ENCODE peak calls at places on chromosomes 11 and 22, in five cellular contexts. One of them, this sample, is unnamed.
A peak's percentile ranks its signal among the peaks of the same experiment; 100 is the strongest.

GRCh38 chr11:2914475-2915195 is 14.6 kb downstream of the PHLDA2 start:
- DNase-seq in heart left ventricle: peak; percentile 90
- DNase-seq in suprapubic skin: no peak
- DNase-seq in skeletal muscle cell: no peak
- DNase-seq in ovary: no peak
- DNase-seq in this sample: no peak

GRCh38 chr11:131423715-131424114 is 53.3 kb downstream of the NTM start:
- DNase-seq in heart left ventricle: no peak
- DNase-seq in suprapubic skin: no peak
- DNase-seq in skeletal muscle cell: no peak
- DNase-seq in ovary: no peak
- DNase-seq in this sample: no peak

GRCh38 chr11:96037267-96037990 is 113.5 kb upstream of the MTMR2 start:
- DNase-seq in heart left ventricle: no peak
- DNase-seq in suprapubic skin: no peak
- DNase-seq in skeletal muscle cell: no peak
- DNase-seq in ovary: no peak
- DNase-seq in this sample: no peak

GRCh38 chr22:44213489-44214043 is 32.8 kb downstream of the PARVG start:
- DNase-seq in heart left ventricle: no peak
- DNase-seq in suprapubic skin: no peak
- DNase-seq in skeletal muscle cell: no peak
- DNase-seq in ovary: no peak
- DNase-seq in this sample: no peak

GRCh38 chr11:105232021-105232420 is 92.5 kb upstream of the CARD18 start:
- DNase-seq in heart left ventricle: no peak
- DNase-seq in suprapubic skin: no peak
- DNase-seq in skeletal muscle cell: no peak
- DNase-seq in ovary: no peak
- DNase-seq in this sample: no peak

GRCh38 chr11:78244546-78245315 is 56.0 kb downstream of the USP35 start:
- DNase-seq in heart left ventricle: no peak
- DNase-seq in suprapubic skin: no peak
- DNase-seq in skeletal muscle cell: no peak
- DNase-seq in ovary: no peak
- DNase-seq in this sample: no peak

GRCh38 chr11:107691003-107691402 is 20.9 kb downstream of the SLN start:
- DNase-seq in heart left ventricle: no peak
- DNase-seq in suprapubic skin: no peak
- DNase-seq in skeletal muscle cell: no peak
- DNase-seq in ovary: no peak
- DNase-seq in this sample: no peak

GRCh38 chr11:100878474-100878873 is 191.4 kb downstream of the ARHGAP42 start:
- DNase-seq in heart left ventricle: no peak
- DNase-seq in suprapubic skin: no peak
- DNase-seq in skeletal muscle cell: peak; percentile 96
- DNase-seq in ovary: no peak
- DNase-seq in this sample: no peak

GRCh38 chr11:117039897-117040296 is 58.3 kb downstream of the SIK3 start:
- DNase-seq in heart left ventricle: no peak
- DNase-seq in suprapubic skin: no peak
- DNase-seq in skeletal muscle cell: no peak
- DNase-seq in ovary: no peak
- DNase-seq in this sample: no peak

GRCh38 chr11:61082161-61082870 is 20.0 kb upstream of the CD5 start:
- DNase-seq in heart left ventricle: no peak
- DNase-seq in suprapubic skin: no peak
- DNase-seq in skeletal muscle cell: no peak
- DNase-seq in ovary: no peak
- DNase-seq in this sample: no peak

GRCh38 chr11:34234086-34234740 is 123.6 kb downstream of the ABTB2 start:
- DNase-seq in heart left ventricle: no peak
- DNase-seq in suprapubic skin: no peak
- DNase-seq in skeletal muscle cell: no peak
- DNase-seq in ovary: no peak
- DNase-seq in this sample: no peak

GRCh38 chr11:119374632-119375394 is 6.7 kb downstream of the USP2 start:
- DNase-seq in heart left ventricle: peak; percentile 66
- DNase-seq in suprapubic skin: no peak
- DNase-seq in skeletal muscle cell: no peak
- DNase-seq in ovary: peak; percentile 33
- DNase-seq in this sample: no peak

GRCh38 chr22:19067696-19068348 is 54.4 kb downstream of the DGCR2 start:
- DNase-seq in heart left ventricle: no peak
- DNase-seq in suprapubic skin: peak; percentile 71
- DNase-seq in skeletal muscle cell: no peak
- DNase-seq in ovary: no peak
- DNase-seq in this sample: no peak

GRCh38 chr11:70281114-70281729 is 10.7 kb downstream of the PPFIA1 start:
- DNase-seq in heart left ventricle: peak; percentile 55
- DNase-seq in suprapubic skin: no peak
- DNase-seq in skeletal muscle cell: peak; percentile 25
- DNase-seq in ovary: no peak
- DNase-seq in this sample: no peak

GRCh38 chr22:41636467-41636866 is 15.4 kb downstream of the XRCC6 start:
- DNase-seq in heart left ventricle: peak; percentile 40
- DNase-seq in suprapubic skin: no peak
- DNase-seq in skeletal muscle cell: no peak
- DNase-seq in ovary: no peak
- DNase-seq in this sample: no peak

GRCh38 chr11:116879789-116880402 is 42.5 kb upstream of the APOA1 start:
- DNase-seq in heart left ventricle: no peak
- DNase-seq in suprapubic skin: no peak
- DNase-seq in skeletal muscle cell: peak; percentile 43
- DNase-seq in ovary: no peak
- DNase-seq in this sample: peak; percentile 39

GRCh38 chr11:3747704-3748103 is 49.6 kb downstream of the NUP98 start:
- DNase-seq in heart left ventricle: no peak
- DNase-seq in suprapubic skin: no peak
- DNase-seq in skeletal muscle cell: peak; percentile 67
- DNase-seq in ovary: no peak
- DNase-seq in this sample: no peak

GRCh38 chr11:119483341-119483880 is 60.4 kb upstream of the THY1 start:
- DNase-seq in heart left ventricle: no peak
- DNase-seq in suprapubic skin: peak; percentile 67
- DNase-seq in skeletal muscle cell: no peak
- DNase-seq in ovary: no peak
- DNase-seq in this sample: no peak

GRCh38 chr11:117841582-117842031 is 17.1 kb upstream of the FXYD2 start:
- DNase-seq in heart left ventricle: peak; percentile 15
- DNase-seq in suprapubic skin: peak; percentile 47
- DNase-seq in skeletal muscle cell: no peak
- DNase-seq in ovary: no peak
- DNase-seq in this sample: no peak

GRCh38 chr11:74749127-74749964 is 697 bp downstream of the RNF169 start:
- DNase-seq in heart left ventricle: peak; percentile 66
- DNase-seq in suprapubic skin: no peak
- DNase-seq in skeletal muscle cell: no peak
- DNase-seq in ovary: peak; percentile 72
- DNase-seq in this sample: no peak

GRCh38 chr11:102179366-102179765 is 69.1 kb downstream of the YAP1 start:
- DNase-seq in heart left ventricle: no peak
- DNase-seq in suprapubic skin: no peak
- DNase-seq in skeletal muscle cell: no peak
- DNase-seq in ovary: no peak
- DNase-seq in this sample: no peak

GRCh38 chr11:15434529-15434928 is 319.8 kb downstream of the INSC start:
- DNase-seq in heart left ventricle: no peak
- DNase-seq in suprapubic skin: no peak
- DNase-seq in skeletal muscle cell: no peak
- DNase-seq in ovary: no peak
- DNase-seq in this sample: no peak

DNA sequence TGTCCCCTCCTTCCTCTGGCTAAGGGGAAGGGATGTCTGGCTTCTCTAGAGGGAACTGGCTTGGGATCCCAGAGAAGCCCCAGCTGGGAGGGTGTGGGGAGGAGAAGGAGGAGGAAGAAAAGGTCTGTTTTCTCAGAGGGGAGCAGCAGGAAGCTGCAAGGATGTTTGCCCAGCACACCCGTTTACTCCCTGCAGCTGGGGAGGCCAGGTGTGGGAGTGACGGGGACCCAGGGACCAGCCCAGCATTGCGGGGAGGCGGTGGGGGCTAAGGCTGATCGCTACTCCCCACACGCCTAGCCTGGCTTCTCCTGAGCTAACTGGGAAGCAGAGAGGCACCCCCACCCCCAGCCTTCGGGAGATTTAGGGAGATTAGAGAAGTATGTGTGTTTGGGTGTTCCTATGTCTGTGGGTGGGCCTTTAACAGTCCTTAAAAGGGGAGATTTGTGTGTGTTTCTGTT is 3.9 kb downstream of the CREB3L1 start:
- DNase-seq in heart left ventricle: no peak
- DNase-seq in suprapubic skin: no peak
- DNase-seq in skeletal muscle cell: no peak
- DNase-seq in ovary: no peak
- DNase-seq in this sample: no peak
- H3K4me3 ChIP-seq in heart left ventricle: no peak overlapping the region
- H3K4me3 ChIP-seq in suprapubic skin: no peak overlapping the region
- H3K4me3 ChIP-seq in skeletal muscle cell: peak overlapping the region; percentile 97
- H3K4me3 ChIP-seq in ovary: no peak overlapping the region
- H3K4me3 ChIP-seq in this sample: no peak overlapping the region

GRCh38 chr11:33172345-33172744 is 11.1 kb upstream of the CSTF3 start:
- DNase-seq in heart left ventricle: no peak
- DNase-seq in suprapubic skin: no peak
- DNase-seq in skeletal muscle cell: no peak
- DNase-seq in ovary: no peak
- DNase-seq in this sample: no peak

GRCh38 chr11:33172996-33173395 is 11.7 kb upstream of the CSTF3 start:
- DNase-seq in heart left ventricle: no peak
- DNase-seq in suprapubic skin: no peak
- DNase-seq in skeletal muscle cell: no peak
- DNase-seq in ovary: no peak
- DNase-seq in this sample: no peak

GRCh38 chr11:33168605-33169240 is 7.4 kb upstream of the CSTF3 start:
- DNase-seq in heart left ventricle: no peak
- DNase-seq in suprapubic skin: no peak
- DNase-seq in skeletal muscle cell: no peak
- DNase-seq in ovary: no peak
- DNase-seq in this sample: no peak
- H3K4me3 ChIP-seq in heart left ventricle: no peak overlapping the region
- H3K4me3 ChIP-seq in suprapubic skin: no peak overlapping the region
- H3K4me3 ChIP-seq in skeletal muscle cell: no peak overlapping the region
- H3K4me3 ChIP-seq in ovary: no peak overlapping the region
- H3K4me3 ChIP-seq in this sample: no peak overlapping the region

GRCh38 chr22:37353839-37354238 is 71.5 kb downstream of the CYTH4 start:
- DNase-seq in heart left ventricle: no peak
- DNase-seq in suprapubic skin: no peak
- DNase-seq in skeletal muscle cell: no peak
- DNase-seq in ovary: no peak
- DNase-seq in this sample: no peak

GRCh38 chr22:37356922-37357321 is 70.4 kb downstream of the ELFN2 start:
- DNase-seq in heart left ventricle: no peak
- DNase-seq in suprapubic skin: no peak
- DNase-seq in skeletal muscle cell: no peak
- DNase-seq in ovary: no peak
- DNase-seq in this sample: no peak

GRCh38 chr22:37357471-37357870 is 69.8 kb downstream of the ELFN2 start:
- DNase-seq in heart left ventricle: no peak
- DNase-seq in suprapubic skin: no peak
- DNase-seq in skeletal muscle cell: no peak
- DNase-seq in ovary: no peak
- DNase-seq in this sample: no peak

GRCh38 chr22:37354271-37355069 is 72.2 kb downstream of the CYTH4 start:
- DNase-seq in heart left ventricle: no peak
- DNase-seq in suprapubic skin: no peak
- DNase-seq in skeletal muscle cell: no peak
- DNase-seq in ovary: no peak
- DNase-seq in this sample: no peak

DNA sequence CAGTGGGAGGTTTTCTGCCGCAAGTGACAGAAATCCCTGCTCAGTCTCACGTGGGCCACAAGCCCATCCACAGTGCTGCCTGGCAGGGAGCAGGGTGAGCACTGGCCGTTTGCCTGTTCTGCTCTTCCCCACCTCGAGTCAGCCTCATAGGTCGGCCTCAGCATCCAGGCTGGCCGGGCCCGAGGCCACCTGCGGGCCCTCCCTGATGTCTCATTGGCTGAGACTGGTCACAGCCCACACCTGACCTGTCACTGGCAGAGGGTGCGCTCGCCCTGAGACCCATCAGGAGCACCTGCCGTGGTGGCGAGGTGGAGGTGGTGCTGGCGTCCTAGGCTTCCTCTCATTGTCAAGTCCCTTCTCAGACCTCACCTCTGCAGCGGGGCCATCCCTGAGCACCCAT is 72.1 kb downstream of the ELFN2 start:
- DNase-seq in heart left ventricle: no peak
- DNase-seq in suprapubic skin: no peak
- DNase-seq in skeletal muscle cell: no peak
- DNase-seq in ovary: no peak
- DNase-seq in this sample: no peak
- H3K4me3 ChIP-seq in heart left ventricle: no peak overlapping the region
- H3K4me3 ChIP-seq in suprapubic skin: no peak overlapping the region
- H3K4me3 ChIP-seq in skeletal muscle cell: no peak overlapping the region
- H3K4me3 ChIP-seq in ovary: no peak overlapping the region
- H3K4me3 ChIP-seq in this sample: no peak overlapping the region

GRCh38 chr11:1653541-1654387 is 24.2 kb downstream of the KRTAP5-5 start:
- DNase-seq in heart left ventricle: no peak
- DNase-seq in suprapubic skin: peak; percentile 65
- DNase-seq in skeletal muscle cell: no peak
- DNase-seq in ovary: no peak
- DNase-seq in this sample: no peak

GRCh38 chr11:1652778-1653540 is 23.4 kb downstream of the KRTAP5-5 start:
- DNase-seq in heart left ventricle: peak; percentile 72
- DNase-seq in suprapubic skin: peak; percentile 87
- DNase-seq in skeletal muscle cell: no peak
- DNase-seq in ovary: peak; percentile 84
- DNase-seq in this sample: peak; percentile 71

GRCh38 chr11:1656061-1656441 is 26.5 kb downstream of the KRTAP5-5 start:
- DNase-seq in heart left ventricle: no peak
- DNase-seq in suprapubic skin: peak; percentile 59
- DNase-seq in skeletal muscle cell: no peak
- DNase-seq in ovary: no peak
- DNase-seq in this sample: no peak

GRCh38 chr11:1655168-1656060 is 25.8 kb downstream of the KRTAP5-5 start:
- DNase-seq in heart left ventricle: no peak
- DNase-seq in suprapubic skin: peak; percentile 69
- DNase-seq in skeletal muscle cell: no peak
- DNase-seq in ovary: no peak
- DNase-seq in this sample: no peak

DNA sequence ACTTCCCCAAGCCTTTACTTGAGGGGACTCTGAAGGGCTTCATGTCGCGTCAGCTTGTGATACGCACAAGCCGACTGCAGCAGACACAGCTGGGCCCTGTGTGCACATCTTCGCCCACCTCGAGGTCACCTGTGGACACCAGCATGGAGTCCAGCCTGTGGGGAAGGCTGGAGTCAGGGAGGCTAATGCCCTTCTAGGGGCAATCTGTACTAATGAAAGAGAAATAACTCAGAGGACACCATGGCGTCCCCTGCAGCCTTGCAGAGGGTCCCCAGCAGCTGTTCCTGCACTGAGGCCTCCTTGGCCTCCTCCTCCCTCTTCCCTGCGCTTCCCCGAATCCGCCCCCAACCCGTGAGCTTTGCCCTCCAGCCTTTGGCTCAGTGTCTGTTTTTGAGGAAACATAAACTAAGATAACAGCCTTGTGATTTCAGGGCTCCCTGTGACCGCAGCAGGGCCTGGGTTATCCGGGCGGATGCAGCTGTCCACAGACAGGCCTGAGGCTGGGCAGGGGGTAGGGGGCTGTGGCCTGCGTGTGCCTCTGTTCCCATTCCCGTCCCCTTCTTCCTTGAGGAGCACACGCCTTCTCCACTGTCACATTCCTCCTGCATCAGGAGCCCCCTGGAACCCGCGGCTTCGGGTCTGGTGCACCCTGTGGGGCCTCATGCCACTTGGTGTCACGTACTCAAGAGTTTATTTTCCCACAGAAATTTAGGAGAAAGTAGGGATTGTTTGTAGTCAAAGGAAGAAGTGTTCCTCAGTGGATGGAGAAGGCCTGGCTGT is 25.0 kb downstream of the KRTAP5-5 start:
- DNase-seq in heart left ventricle: no peak
- DNase-seq in suprapubic skin: peak; percentile 54
- DNase-seq in skeletal muscle cell: no peak
- DNase-seq in ovary: no peak
- DNase-seq in this sample: no peak
- H3K4me3 ChIP-seq in heart left ventricle: no peak overlapping the region
- H3K4me3 ChIP-seq in suprapubic skin: no peak overlapping the region
- H3K4me3 ChIP-seq in skeletal muscle cell: no peak overlapping the region
- H3K4me3 ChIP-seq in ovary: no peak overlapping the region
- H3K4me3 ChIP-seq in this sample: no peak overlapping the region